ENCODE peak calls at places on chromosomes 13 and 19, in nine cellular contexts. S is CD8-positive, alpha-beta memory T cell; N is NCI-H1436; L is cardiac fibroblast; F is iris pigment epithelial cell; W is endothelial cell; K is naive thymus-derived CD8-positive, alpha-beta T cell; E is activated naive CD4-positive, alpha-beta T cell; M is head of caudate nucleus. H is an unnamed sample.
A peak's percentile ranks its signal among the peaks of the same experiment; 100 is the strongest.

GRCh38 chr13:42388326-42388725 is 116.4 kb downstream of the AKAP11 start:
- DNase-seq in S (no peak), N (no peak), L (no peak), F (no peak), W (no peak), K (no peak), E (no peak), M (no peak), H (no peak)

GRCh38 chr19:21891086-21891485 is 55.1 kb upstream of the ZNF43 start:
- DNase-seq in S (no peak), N (no peak), L (no peak), F (no peak), W (no peak), K (no peak), E (no peak), M (no peak), H (no peak)

GRCh38 chr19:49151339-49152217 is 3.6 kb downstream of the HRC start:
- DNase-seq in S (peak; percentile 23), N (peak; percentile 87), L (peak; percentile 36), F (peak; percentile 41), W (peak; percentile 58), K (no peak), E (peak; percentile 46), M (no peak), H (peak; percentile 96)

GRCh38 chr13:43054803-43055802 is 31.7 kb downstream of the DNAJC15 start:
- DNase-seq in S (no peak), N (no peak), L (peak; percentile 74), F (peak; percentile 81), W (peak; percentile 5), K (peak; percentile 15), E (no peak), M (no peak), H (no peak)

GRCh38 chr19:55189424-55189823 is 9.3 kb upstream of the SYT5 start:
- DNase-seq in S (no peak), N (no peak), L (peak; percentile 98), F (peak; percentile 97), W (no peak), K (no peak), E (no peak), M (peak; percentile 72), H (no peak)

GRCh38 chr19:35135389-35135909 is 590 bp upstream of the LGI4 start:
- DNase-seq in S (peak; percentile 29), N (no peak), L (peak; percentile 69), F (peak; percentile 54), W (peak; percentile 85), K (peak; percentile 46), E (peak; percentile 53), M (peak; percentile 76), H (peak; percentile 78)

GRCh38 chr19:32891609-32892008 is 22.0 kb upstream of the SLC7A9 start:
- DNase-seq in S (no peak), N (no peak), L (no peak), F (no peak), W (no peak), K (no peak), E (no peak), M (no peak), H (no peak)

GRCh38 chr13:32314968-32315254 is 252 bp downstream of the ZAR1L start:
- DNase-seq in S (peak; percentile 50), N (no peak), L (peak; percentile 68), F (peak; percentile 74), W (peak; percentile 29), K (peak; percentile 80), E (peak; percentile 46), M (peak; percentile 3), H (peak; percentile 41)